ENCODE peak calls at places on chromosomes 12 and 14, in seven cellular contexts. L is psoas muscle, U is colonic mucosa, C is kidney, F is OCI-LY7, K is GM23338, D is breast epithelium. J is an unnamed sample. For H3K4me1, the result is how much of the 10 kb centered on the place peaks cover.

GRCh38 chr12:131075194-131075593 is 121.5 kb downstream of the ADGRD1 start:
- DNase-seq in L (no peak), U (no peak), C (no peak), F (no peak), K (no peak), D (no peak), J (no peak)

GRCh38 chr14:93073366-93073722 is 42.4 kb downstream of the ITPK1 start:
- DNase-seq in L (no peak), U (no peak), C (no peak), F (no peak), K (no peak), D (no peak), J (no peak)

GRCh38 chr12:120539303-120539702 is 5.1 kb downstream of the RNF10 start:
- DNase-seq in L (no peak), U (no peak), C (no peak), F (no peak), K (no peak), D (no peak), J (no peak)

GRCh38 chr14:50830932-50831703 is at the start of gene NIN:
- DNase-seq in L (peak), U (peak), C (peak), F (peak), K (peak), D (peak), J (peak)

GRCh38 chr12:53737951-53738833 is 10.9 kb upstream of the CALCOCO1 start:
- DNase-seq in L (no peak), U (peak), C (peak), F (no peak), K (peak), D (no peak), J (no peak)

GRCh38 chr14:34266344-34266743 is 195.7 kb downstream of the SPTSSA start:
- DNase-seq in L (no peak), U (no peak), C (no peak), F (no peak), K (no peak), D (no peak), J (no peak)

GRCh38 chr12:115840159-115840558 is 437.3 kb downstream of the MED13L start:
- DNase-seq in L (no peak), U (no peak), C (no peak), F (no peak), K (no peak), D (peak), J (no peak)

GRCh38 chr12:60052483-60052882 is 456.7 kb downstream of the SLC16A7 start:
- DNase-seq in L (no peak), U (no peak), C (no peak), F (no peak), K (no peak), D (no peak), J (no peak)

GRCh38 chr12:30599631-30600030 is 96.0 kb downstream of the IPO8 start:
- DNase-seq in L (no peak), U (no peak), C (no peak), F (no peak), K (no peak), D (no peak), J (no peak)

GRCh38 chr12:2523881-2524561 is 270.7 kb upstream of the FKBP4 start:
- DNase-seq in L (no peak), U (no peak), C (no peak), F (no peak), K (no peak), D (no peak), J (no peak)

GRCh38 chr12:101935769-101936741 is 58.7 kb downstream of the DRAM1 start:
- DNase-seq in L (peak), U (no peak), C (peak), F (peak), K (peak), D (peak), J (no peak)

GRCh38 chr12:31232361-31232965 is 93.5 kb downstream of the SINHCAF start:
- DNase-seq in L (no peak), U (peak), C (no peak), F (no peak), K (no peak), D (no peak), J (no peak)

GRCh38 chr14:24114536-24115450 is at the start of the genes DCAF11 and NRL:
- DNase-seq in L (peak), U (peak), C (peak), F (peak), K (peak), D (peak), J (peak)

GRCh38 chr14:75711134-75711795 is 50.2 kb downstream of the TTLL5 start:
- DNase-seq in L (no peak), U (no peak), C (no peak), F (peak), K (peak), D (no peak), J (no peak)

GRCh38 chr12:3496964-3497363 is 6.0 kb downstream of the PRMT8 start:
- DNase-seq in L (no peak), U (no peak), C (no peak), F (peak), K (peak), D (no peak), J (no peak)

GRCh38 chr12:102689701-102690100 is 209.3 kb upstream of the IGF1 start:
- DNase-seq in L (no peak), U (no peak), C (no peak), F (no peak), K (no peak), D (no peak), J (no peak)

GRCh38 chr12:17588968-17589367 is 501.0 kb downstream of the RERGL start:
- DNase-seq in L (no peak), U (no peak), C (no peak), F (peak), K (peak), D (no peak), J (no peak)

GRCh38 chr14:95359974-95360826 is 40.5 kb upstream of the CLMN start:
- DNase-seq in L (no peak), U (no peak), C (peak), F (no peak), K (peak), D (peak), J (no peak)

GRCh38 chr12:1916396-1917171 is 1.9 kb downstream of the CACNA2D4 start:
- DNase-seq in L (peak), U (peak), C (no peak), F (no peak), K (no peak), D (peak), J (no peak)

GRCh38 chr14:83217492-83217891 is 1683.8 kb upstream of the SEL1L start:
- DNase-seq in L (no peak), U (peak), C (peak), F (no peak), K (no peak), D (no peak), J (no peak)

GRCh38 chr12:117580718-117581062 is 219.3 kb upstream of the NOS1 start:
- DNase-seq in L (peak), U (peak), C (peak), F (peak), K (peak), D (no peak), J (no peak)

GRCh38 chr12:18975933-18976332 is 153.6 kb upstream of the PLEKHA5 start:
- DNase-seq in L (no peak), U (peak), C (no peak), F (no peak), K (no peak), D (no peak), J (no peak)

GRCh38 chr12:23049180-23049579 is 424.2 kb downstream of the ETNK1 start:
- DNase-seq in L (no peak), U (no peak), C (no peak), F (peak), K (no peak), D (no peak), J (no peak)

GRCh38 chr12:62660763-62661162 is 194.1 kb downstream of the MON2 start:
- DNase-seq in L (no peak), U (no peak), C (no peak), F (no peak), K (no peak), D (no peak), J (no peak)

GRCh38 chr12:58530421-58531067 is 389.8 kb downstream of the LRIG3 start:
- DNase-seq in L (no peak), U (no peak), C (no peak), F (no peak), K (no peak), D (no peak), J (no peak)

GRCh38 chr12:22334696-22335290 is at the start of gene ST8SIA1:
- DNase-seq in L (peak), U (peak), C (peak), F (no peak), K (peak), D (no peak), J (no peak)

GRCh38 chr12:95977764-95978305 is 18.3 kb downstream of the HAL start:
- DNase-seq in L (no peak), U (no peak), C (no peak), F (no peak), K (no peak), D (no peak), J (no peak)

GRCh38 chr12:84767079-84767478 is 145.5 kb downstream of the SLC6A15 start:
- DNase-seq in L (no peak), U (no peak), C (no peak), F (no peak), K (no peak), D (no peak), J (no peak)

GRCh38 chr12:42482820-42483533 is 106.6 kb downstream of the PRICKLE1 start:
- DNase-seq in L (peak), U (peak), C (peak), F (peak), K (peak), D (peak), J (peak)

GRCh38 chr12:51752490-51752889 is 96.0 kb downstream of the FIGNL2 start:
- DNase-seq in L (peak), U (peak), C (peak), F (no peak), K (no peak), D (peak), J (peak)

DNA sequence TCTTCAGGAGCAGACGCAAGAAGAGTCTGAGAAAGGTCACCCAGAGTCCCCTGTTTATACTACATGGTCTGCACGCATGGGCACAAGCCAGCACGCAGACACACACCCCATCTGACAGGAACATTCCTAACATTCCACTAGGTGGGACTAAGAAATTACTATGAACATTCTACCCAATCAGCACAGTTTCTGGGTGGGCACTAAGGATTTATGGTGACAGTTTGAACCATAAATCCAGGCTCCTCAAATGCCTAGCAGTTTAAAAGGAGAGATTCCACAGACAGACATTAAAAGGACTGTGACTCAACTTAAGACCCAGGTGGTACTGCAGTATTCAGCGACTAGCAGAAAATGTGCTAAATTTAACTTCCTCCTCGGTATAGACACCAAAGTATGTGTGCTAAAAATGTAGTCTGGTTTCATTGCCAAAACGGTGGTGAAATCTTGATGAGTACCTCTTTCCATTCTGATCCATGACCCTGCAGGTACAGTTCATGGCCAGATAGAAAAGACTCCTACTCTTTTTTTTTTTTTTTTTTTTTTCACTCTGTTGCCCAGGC is 16.2 kb downstream of the ABHD4 start:
- DNase-seq in L (no peak), U (peak), C (no peak), F (peak), K (no peak), D (peak), J (no peak)
- H3K4me3 ChIP-seq in L (no peak), U (no peak), C (no peak), F (no peak), K (no peak), D (no peak), J (no peak)

DNA sequence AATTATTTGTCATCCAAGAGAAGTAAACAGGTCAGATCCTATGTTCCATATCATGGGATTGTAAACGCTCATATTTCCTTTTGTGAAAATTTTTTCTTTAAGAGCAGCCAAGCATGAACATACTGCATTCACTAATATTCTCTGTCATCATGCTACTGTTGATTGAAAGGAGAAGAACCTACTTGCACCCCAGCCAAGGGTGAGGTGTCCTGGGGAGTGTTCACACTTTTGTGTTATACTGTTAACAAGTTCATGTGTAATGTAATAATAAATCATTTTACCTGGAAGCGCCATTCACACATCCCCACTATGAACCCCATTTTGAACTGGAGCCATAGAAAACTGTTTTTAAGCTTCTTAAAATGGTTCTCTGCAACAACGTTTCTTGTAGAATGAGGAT is 53.6 kb downstream of the HMGA2 start:
- DNase-seq in L (no peak), U (no peak), C (no peak), F (no peak), K (no peak), D (no peak), J (no peak)
- H3K4me1 ChIP-seq in L (under half), U (under half), C (under half), F (under half), K (under half), D (under half), J (under half)

DNA sequence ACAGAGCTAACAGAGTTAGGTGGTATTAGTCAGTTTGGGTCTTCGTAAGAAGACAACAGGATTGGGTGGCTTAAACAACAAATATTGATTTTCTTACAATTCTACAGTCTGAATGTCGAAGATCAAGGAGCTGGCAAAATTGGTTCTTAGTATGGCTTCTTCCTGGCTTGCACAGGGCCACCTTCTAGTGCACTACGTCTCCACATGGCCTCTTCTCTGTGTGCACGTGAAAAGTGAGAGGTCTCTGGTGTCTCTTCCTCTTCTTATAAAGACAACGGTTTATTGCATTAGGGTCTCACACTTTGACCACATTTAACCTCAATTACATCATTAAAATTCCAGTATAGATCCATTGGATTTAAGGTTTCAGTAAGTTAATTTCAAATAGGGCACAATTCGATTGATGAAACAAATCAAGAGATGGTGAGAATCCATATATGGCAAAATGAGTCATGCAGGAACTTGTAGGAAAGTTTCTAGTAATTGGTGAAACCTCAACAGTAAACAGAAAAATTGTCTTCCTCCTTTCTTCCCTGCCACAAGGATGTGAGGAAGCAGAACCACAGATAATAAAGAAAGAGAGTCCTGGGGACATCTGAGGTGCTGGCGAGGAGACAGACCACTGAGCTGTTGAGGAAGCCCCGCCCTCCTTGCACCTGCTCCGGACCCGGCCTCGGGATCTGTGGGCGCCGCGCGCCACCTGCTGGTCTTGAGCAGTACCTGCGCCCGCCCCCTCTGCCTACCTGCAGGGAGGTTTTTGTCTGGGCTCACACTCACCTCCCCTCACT is 846.7 kb downstream of the TMEM121 start:
- DNase-seq in L (peak), U (peak), C (peak), F (peak), K (peak), D (no peak), J (no peak)
- TF ChIP-seq CTCF in L (peak), U (peak), C (peak), F (peak), K (peak), D (no peak), J (peak)

GRCh38 chr12:122204829-122205589 is 1.5 kb downstream of the B3GNT4 start:
- DNase-seq in L (no peak), U (no peak), C (no peak), F (no peak), K (no peak), D (no peak), J (no peak)

GRCh38 chr12:122203301-122203967 is at the start of gene B3GNT4:
- DNase-seq in L (peak), U (peak), C (peak), F (no peak), K (peak), D (no peak), J (no peak)

GRCh38 chr12:122206111-122206881 is 2.8 kb downstream of the B3GNT4 start:
- DNase-seq in L (no peak), U (no peak), C (no peak), F (no peak), K (no peak), D (no peak), J (no peak)

GRCh38 chr12:122205590-122205925 is 2.0 kb downstream of the B3GNT4 start:
- DNase-seq in L (no peak), U (no peak), C (no peak), F (no peak), K (no peak), D (no peak), J (no peak)

GRCh38 chr12:122203968-122204828 is 689 bp downstream of the B3GNT4 start:
- DNase-seq in L (no peak), U (no peak), C (peak), F (no peak), K (peak), D (no peak), J (no peak)
- H3K4me3 ChIP-seq in L (peak), U (peak), C (no peak), F (no peak), K (peak), D (peak), J (peak)

GRCh38 chr14:51867753-51868152 is 7.3 kb downstream of the GNG2 start:
- DNase-seq in L (no peak), U (no peak), C (no peak), F (no peak), K (no peak), D (no peak), J (no peak)

GRCh38 chr14:51871846-51872245 is 11.4 kb downstream of the GNG2 start:
- DNase-seq in L (no peak), U (no peak), C (no peak), F (no peak), K (no peak), D (no peak), J (no peak)

GRCh38 chr14:51868405-51868804 is 8.0 kb downstream of the GNG2 start:
- DNase-seq in L (no peak), U (no peak), C (no peak), F (no peak), K (no peak), D (no peak), J (no peak)

GRCh38 chr14:51870620-51871019 is 10.2 kb downstream of the GNG2 start:
- DNase-seq in L (no peak), U (no peak), C (no peak), F (no peak), K (no peak), D (no peak), J (no peak)

GRCh38 chr14:51869426-51870113 is 9.2 kb downstream of the GNG2 start:
- DNase-seq in L (no peak), U (no peak), C (no peak), F (no peak), K (no peak), D (no peak), J (no peak)
- H3K4me1 ChIP-seq in L (under half), U (under half), C (under half), F (under half), K (under half), D (under half), J (under half)

DNA sequence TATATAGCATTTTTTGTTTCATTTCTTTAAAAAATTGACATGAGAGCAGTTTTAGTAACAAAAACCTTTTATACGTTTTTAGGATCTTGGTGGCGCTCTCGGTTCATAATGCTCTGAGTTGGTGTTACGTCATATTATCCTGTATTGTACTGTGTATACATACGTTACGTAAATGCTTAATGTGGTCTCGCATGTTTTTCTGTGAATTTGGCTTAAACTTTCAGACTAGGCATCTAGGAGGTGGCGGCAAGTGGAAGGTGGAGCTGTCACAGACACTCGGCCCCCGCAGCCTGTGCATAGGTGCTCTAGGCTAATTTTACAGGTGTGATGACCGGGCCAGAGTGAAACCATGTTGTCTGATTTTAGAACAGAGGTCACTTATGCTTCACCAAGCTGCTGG is 60.0 kb downstream of the PPP2R5C start:
- DNase-seq in L (no peak), U (no peak), C (no peak), F (no peak), K (no peak), D (no peak), J (no peak)
- TF ChIP-seq CTCF in L (no peak), U (no peak), C (no peak), F (peak), K (no peak), D (no peak), J (no peak)

DNA sequence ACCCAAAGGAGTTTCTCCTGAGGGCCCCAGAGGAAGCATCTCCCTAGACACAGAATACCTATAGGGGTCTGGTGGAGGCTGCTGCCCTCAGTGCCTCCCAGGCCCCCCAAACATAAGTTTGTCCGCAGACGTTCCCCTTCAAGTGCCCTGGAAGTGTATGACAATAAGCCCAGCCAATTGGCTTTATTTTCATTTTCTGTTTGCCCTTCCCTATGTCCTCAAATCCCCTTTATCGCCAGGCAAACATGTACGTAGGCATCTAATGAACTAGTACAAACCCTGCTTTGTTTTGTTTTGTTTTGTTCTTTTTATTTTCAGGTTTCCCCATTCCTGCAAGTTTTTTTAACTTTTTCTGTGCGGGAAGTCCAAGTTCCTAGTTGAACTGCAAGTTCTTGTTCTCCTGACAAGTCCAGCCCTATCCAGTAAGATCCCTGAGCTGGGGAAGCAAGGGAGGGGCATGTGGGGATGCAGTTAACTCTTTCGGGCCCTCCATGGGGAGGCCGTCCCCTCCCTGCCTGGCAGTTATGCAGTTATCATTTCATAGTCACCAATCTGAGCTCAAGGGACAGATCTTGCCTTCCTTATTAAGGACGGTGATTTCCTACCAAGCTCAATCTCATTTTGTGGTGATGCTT is 141.9 kb downstream of the KCNA5 start:
- DNase-seq in L (no peak), U (no peak), C (no peak), F (no peak), K (no peak), D (no peak), J (no peak)
- H3K4me3 ChIP-seq in L (peak), U (no peak), C (peak), F (no peak), K (no peak), D (peak), J (peak)

J was measured in thoracic aorta.